ENCODE peak calls at places on chromosomes 11 and 22, in four cellular contexts. One of them, this sample, is unnamed.

GRCh38 chr11:71425851-71426250 is 22.3 kb downstream of the DHCR7 start:
- DNase-seq in neural progenitor cell: no peak
- DNase-seq in neural crest cell: no peak
- DNase-seq in heart left ventricle: no peak
- DNase-seq in this sample: no peak

GRCh38 chr11:130897262-130898182 is 18.8 kb downstream of the SNX19 start:
- DNase-seq in neural crest cell: no peak
- DNase-seq in heart left ventricle: peak
- DNase-seq in neural progenitor cell: no peak
- DNase-seq in this sample: peak

GRCh38 chr11:116506446-116506845 is 266.3 kb downstream of the BUD13 start:
- DNase-seq in heart left ventricle: no peak
- DNase-seq in neural progenitor cell: no peak
- DNase-seq in neural crest cell: no peak
- DNase-seq in this sample: no peak

GRCh38 chr22:48044484-48045060 is 1282.1 kb downstream of the TBC1D22A start:
- DNase-seq in heart left ventricle: no peak
- DNase-seq in neural progenitor cell: no peak
- DNase-seq in neural crest cell: no peak
- DNase-seq in this sample: no peak

GRCh38 chr11:61467609-61468401 is 37.9 kb downstream of the SDHAF2 start:
- DNase-seq in heart left ventricle: peak
- DNase-seq in neural progenitor cell: no peak
- DNase-seq in neural crest cell: no peak
- DNase-seq in this sample: no peak

GRCh38 chr11:71977743-71978418 is 20.8 kb upstream of the IL18BP start:
- DNase-seq in neural progenitor cell: peak
- DNase-seq in neural crest cell: peak
- DNase-seq in heart left ventricle: no peak
- DNase-seq in this sample: no peak

GRCh38 chr22:48359613-48359965 is 1468.1 kb downstream of the BRD1 start:
- DNase-seq in neural crest cell: no peak
- DNase-seq in heart left ventricle: no peak
- DNase-seq in neural progenitor cell: no peak
- DNase-seq in this sample: no peak

GRCh38 chr11:70067591-70068341 is 10.4 kb upstream of the ANO1 start:
- DNase-seq in heart left ventricle: no peak
- DNase-seq in neural progenitor cell: peak
- DNase-seq in neural crest cell: peak
- DNase-seq in this sample: no peak

GRCh38 chr11:5037926-5038325 is 8.4 kb upstream of the OR52J3 start:
- DNase-seq in heart left ventricle: no peak
- DNase-seq in neural crest cell: no peak
- DNase-seq in neural progenitor cell: no peak
- DNase-seq in this sample: no peak

GRCh38 chr11:9089061-9089460 is 2.3 kb downstream of the SCUBE2 start:
- DNase-seq in neural crest cell: no peak
- DNase-seq in heart left ventricle: no peak
- DNase-seq in neural progenitor cell: no peak
- DNase-seq in this sample: no peak

GRCh38 chr11:69986421-69987229 is 91.5 kb upstream of the ANO1 start:
- DNase-seq in neural crest cell: no peak
- DNase-seq in neural progenitor cell: no peak
- DNase-seq in heart left ventricle: peak
- DNase-seq in this sample: no peak

GRCh38 chr11:19810852-19811251 is 98.2 kb downstream of the NAV2 start:
- DNase-seq in neural crest cell: no peak
- DNase-seq in heart left ventricle: no peak
- DNase-seq in neural progenitor cell: no peak
- DNase-seq in this sample: no peak

GRCh38 chr11:5285703-5286102 is 16.0 kb upstream of the HBE1 start:
- DNase-seq in neural progenitor cell: no peak
- DNase-seq in neural crest cell: no peak
- DNase-seq in heart left ventricle: no peak
- DNase-seq in this sample: no peak

GRCh38 chr11:62400760-62401159 is 18.1 kb upstream of the SCGB1A1 start:
- DNase-seq in heart left ventricle: peak
- DNase-seq in neural crest cell: no peak
- DNase-seq in neural progenitor cell: no peak
- DNase-seq in this sample: peak

GRCh38 chr11:70703141-70704052 is 305.1 kb downstream of the CTTN start:
- DNase-seq in heart left ventricle: no peak
- DNase-seq in neural crest cell: peak
- DNase-seq in neural progenitor cell: peak
- DNase-seq in this sample: no peak

GRCh38 chr11:11620966-11621880 is 582 bp downstream of the GALNT18 start:
- DNase-seq in neural crest cell: peak
- DNase-seq in neural progenitor cell: peak
- DNase-seq in heart left ventricle: peak
- DNase-seq in this sample: peak

GRCh38 chr11:57361926-57362325 is 19.0 kb downstream of the PRG3 start:
- DNase-seq in neural crest cell: no peak
- DNase-seq in heart left ventricle: no peak
- DNase-seq in neural progenitor cell: no peak
- DNase-seq in this sample: no peak

GRCh38 chr22:23094695-23095466 is 24.6 kb downstream of the GNAZ start:
- DNase-seq in neural crest cell: no peak
- DNase-seq in heart left ventricle: no peak
- DNase-seq in neural progenitor cell: peak
- DNase-seq in this sample: no peak

GRCh38 chr11:68763181-68763721 is 11.9 kb upstream of the TESMIN start:
- DNase-seq in neural crest cell: no peak
- DNase-seq in heart left ventricle: no peak
- DNase-seq in neural progenitor cell: peak
- DNase-seq in this sample: no peak

GRCh38 chr11:77175869-77176539 is 48.0 kb downstream of the MYO7A start:
- DNase-seq in neural progenitor cell: peak
- DNase-seq in neural crest cell: peak
- DNase-seq in heart left ventricle: peak
- DNase-seq in this sample: peak

GRCh38 chr22:31102441-31103081 is 4.8 kb downstream of the SELENOM start:
- DNase-seq in neural crest cell: no peak
- DNase-seq in heart left ventricle: peak
- DNase-seq in neural progenitor cell: no peak
- DNase-seq in this sample: peak

GRCh38 chr22:31106651-31107205 is 640 bp downstream of the SELENOM start:
- DNase-seq in neural progenitor cell: no peak
- DNase-seq in heart left ventricle: peak
- DNase-seq in neural crest cell: no peak
- DNase-seq in this sample: no peak

GRCh38 chr11:117892651-117893050 is 16.2 kb upstream of the FXYD6 start:
- DNase-seq in heart left ventricle: no peak
- DNase-seq in neural progenitor cell: no peak
- DNase-seq in neural crest cell: no peak
- DNase-seq in this sample: no peak

GRCh38 chr22:42820075-42820763 is 36.9 kb downstream of the ARFGAP3 start:
- DNase-seq in neural progenitor cell: peak
- DNase-seq in neural crest cell: no peak
- DNase-seq in heart left ventricle: no peak
- DNase-seq in this sample: no peak

GRCh38 chr11:114111369-114112042 is 52.0 kb downstream of the ZBTB16 start:
- DNase-seq in neural crest cell: no peak
- DNase-seq in heart left ventricle: no peak
- DNase-seq in neural progenitor cell: no peak
- DNase-seq in this sample: no peak

GRCh38 chr11:114110123-114110522 is 50.6 kb downstream of the ZBTB16 start:
- DNase-seq in heart left ventricle: no peak
- DNase-seq in neural progenitor cell: no peak
- DNase-seq in neural crest cell: no peak
- DNase-seq in this sample: no peak

GRCh38 chr11:114108501-114109205 is 49.1 kb downstream of the ZBTB16 start:
- DNase-seq in neural crest cell: no peak
- DNase-seq in neural progenitor cell: no peak
- DNase-seq in heart left ventricle: no peak
- DNase-seq in this sample: peak

GRCh38 chr11:114110948-114111347 is 51.4 kb downstream of the ZBTB16 start:
- DNase-seq in neural progenitor cell: no peak
- DNase-seq in heart left ventricle: peak
- DNase-seq in neural crest cell: no peak
- DNase-seq in this sample: peak

GRCh38 chr11:114109206-114110090 is 49.9 kb downstream of the ZBTB16 start:
- DNase-seq in heart left ventricle: no peak
- DNase-seq in neural progenitor cell: no peak
- DNase-seq in neural crest cell: no peak
- DNase-seq in this sample: no peak
- TF ChIP-seq CTCF in heart left ventricle: no peak
- TF ChIP-seq CTCF in neural progenitor cell: no peak
- TF ChIP-seq CTCF in neural crest cell: no peak
- TF ChIP-seq CTCF in this sample: no peak

DNA sequence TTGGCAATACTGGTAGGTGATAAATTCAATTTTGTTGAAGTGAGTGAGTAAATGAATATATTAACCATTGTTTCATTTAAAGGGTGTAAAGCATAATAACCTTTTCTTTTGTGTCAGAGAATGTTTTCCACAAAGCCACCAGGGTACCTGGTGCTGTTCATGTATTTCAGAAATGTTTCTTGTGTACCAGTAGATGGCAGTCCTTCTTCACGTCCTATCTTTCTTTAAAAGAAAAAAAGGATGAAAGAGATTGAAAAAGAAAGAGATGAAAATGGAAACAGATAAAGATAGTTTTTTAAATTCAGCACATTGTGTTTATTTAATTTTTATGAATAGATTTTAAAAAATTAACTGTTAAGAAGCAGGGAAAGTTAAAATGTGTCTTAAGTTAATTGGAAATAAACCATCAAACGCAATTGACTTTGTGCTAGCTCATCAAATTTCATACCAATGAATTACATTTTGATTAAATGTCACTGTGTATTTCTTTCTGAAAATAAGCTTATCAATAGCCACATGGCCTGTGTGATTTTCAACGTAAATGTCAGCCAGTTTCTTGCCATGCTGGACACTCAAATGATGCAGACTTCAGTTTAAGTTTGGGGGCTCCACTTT is 65.5 kb upstream of the CHORDC1 start:
- DNase-seq in heart left ventricle: no peak
- DNase-seq in neural crest cell: no peak
- DNase-seq in neural progenitor cell: peak
- DNase-seq in this sample: no peak
- TF ChIP-seq CTCF in heart left ventricle: peak
- TF ChIP-seq CTCF in neural crest cell: peak
- TF ChIP-seq CTCF in neural progenitor cell: peak
- TF ChIP-seq CTCF in this sample: peak

GRCh38 chr22:35422936-35423335 is 23.0 kb downstream of the MCM5 start:
- DNase-seq in heart left ventricle: no peak
- DNase-seq in neural progenitor cell: no peak
- DNase-seq in neural crest cell: no peak
- DNase-seq in this sample: no peak

GRCh38 chr22:35425971-35426800 is 26.2 kb downstream of the MCM5 start:
- DNase-seq in neural progenitor cell: peak
- DNase-seq in heart left ventricle: no peak
- DNase-seq in neural crest cell: no peak
- DNase-seq in this sample: no peak

GRCh38 chr22:35425546-35425945 is 25.6 kb downstream of the MCM5 start:
- DNase-seq in heart left ventricle: no peak
- DNase-seq in neural crest cell: no peak
- DNase-seq in neural progenitor cell: no peak
- DNase-seq in this sample: no peak

GRCh38 chr22:35424081-35424480 is 24.1 kb downstream of the MCM5 start:
- DNase-seq in neural progenitor cell: no peak
- DNase-seq in neural crest cell: no peak
- DNase-seq in heart left ventricle: no peak
- DNase-seq in this sample: no peak

DNA sequence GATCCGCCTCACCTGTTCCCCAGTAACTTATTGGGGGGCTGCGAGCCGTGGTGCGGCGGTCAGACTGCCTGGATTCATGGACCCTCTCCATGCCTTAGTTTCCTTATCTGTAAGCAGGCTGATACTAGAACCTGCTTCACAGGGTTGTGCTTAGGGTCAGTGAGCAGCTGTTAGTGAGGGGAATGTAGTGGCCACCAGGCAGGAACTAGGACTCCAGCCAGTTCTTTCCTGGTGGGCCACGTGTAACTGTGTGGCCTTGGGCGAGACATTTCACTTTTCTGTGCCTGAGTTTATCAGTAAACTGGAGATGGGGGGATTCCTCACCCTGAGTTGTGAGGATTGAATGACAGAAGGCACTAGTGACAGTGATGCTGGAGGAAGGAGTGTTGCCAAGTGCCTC is 24.8 kb downstream of the MCM5 start:
- DNase-seq in neural progenitor cell: no peak
- DNase-seq in heart left ventricle: no peak
- DNase-seq in neural crest cell: no peak
- DNase-seq in this sample: no peak
- TF ChIP-seq CTCF in neural progenitor cell: no peak
- TF ChIP-seq CTCF in heart left ventricle: no peak
- TF ChIP-seq CTCF in neural crest cell: no peak
- TF ChIP-seq CTCF in this sample: no peak

DNA sequence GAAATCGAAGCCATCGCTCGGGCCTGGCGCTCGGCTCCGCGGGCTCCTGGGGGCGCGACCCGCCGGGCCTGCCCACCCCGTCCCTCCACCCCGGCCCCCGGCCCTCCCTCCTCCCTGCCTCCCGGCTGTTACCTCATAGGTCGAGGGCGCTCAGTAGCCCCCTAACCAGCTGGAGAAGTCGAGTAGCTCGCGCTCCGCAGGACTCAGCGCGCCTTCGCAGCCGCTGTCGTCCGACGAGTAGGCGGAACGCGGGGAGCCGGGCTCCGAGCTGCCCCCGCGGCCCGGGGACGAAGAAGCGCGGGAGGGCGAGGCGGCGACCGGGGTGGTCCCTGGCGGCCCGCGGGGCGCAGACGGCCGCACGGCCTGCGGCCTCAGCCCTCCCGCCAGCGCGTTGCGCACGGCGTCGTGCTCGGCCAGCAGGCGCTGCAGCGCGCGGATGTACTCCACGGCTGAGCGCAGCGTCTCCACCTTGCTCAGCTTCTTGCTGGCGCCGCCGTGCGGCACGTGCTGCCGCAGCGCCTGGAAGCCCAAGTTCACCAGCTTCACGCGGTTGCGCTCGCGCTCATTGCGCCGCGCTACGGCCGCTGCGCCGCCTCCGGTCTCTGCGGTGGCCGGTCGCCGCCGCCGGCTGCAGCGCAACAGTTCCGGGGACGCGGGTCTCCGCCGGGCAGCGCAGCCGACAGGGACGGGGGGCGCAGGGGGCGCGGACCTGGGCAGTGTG is 627 bp downstream of the ASCL2 start:
- DNase-seq in heart left ventricle: peak
- DNase-seq in neural progenitor cell: peak
- DNase-seq in neural crest cell: peak
- DNase-seq in this sample: no peak
- TF ChIP-seq CTCF in heart left ventricle: no peak
- TF ChIP-seq CTCF in neural progenitor cell: peak
- TF ChIP-seq CTCF in neural crest cell: peak
- TF ChIP-seq CTCF in this sample: no peak

This sample was measured in gastrocnemius medialis.